ENCODE peak calls at places on chromosomes 13 and 19, in nine cellular contexts. One of them, this sample, is unnamed.

GRCh38 chr19:15280048-15280725 is 47.9 kb upstream of the EPHX3 start:
- ATAC-seq in IMR-90: no peak
- ATAC-seq in heart left ventricle: peak; percentile 84
- ATAC-seq in HepG2: no peak
- ATAC-seq in GM12878: no peak
- ATAC-seq in upper lobe of left lung: no peak
- ATAC-seq in right lobe of liver: no peak
- ATAC-seq in K562: no peak
- ATAC-seq in A549: no peak
- ATAC-seq in this sample: peak; percentile 29

GRCh38 chr13:33270906-33271538 is 14.5 kb downstream of the STARD13 start:
- ATAC-seq in GM12878: no peak
- ATAC-seq in upper lobe of left lung: no peak
- ATAC-seq in IMR-90: peak; percentile 55
- ATAC-seq in right lobe of liver: peak; percentile 20
- ATAC-seq in HepG2: no peak
- ATAC-seq in K562: no peak
- ATAC-seq in A549: no peak
- ATAC-seq in heart left ventricle: peak; percentile 61
- ATAC-seq in this sample: peak; percentile 66

GRCh38 chr13:93561553-93561952 is 334.9 kb downstream of the GPC6 start:
- ATAC-seq in GM12878: no peak
- ATAC-seq in heart left ventricle: no peak
- ATAC-seq in K562: no peak
- ATAC-seq in upper lobe of left lung: no peak
- ATAC-seq in A549: no peak
- ATAC-seq in right lobe of liver: no peak
- ATAC-seq in IMR-90: no peak
- ATAC-seq in HepG2: no peak
- ATAC-seq in this sample: no peak

GRCh38 chr13:32426981-32427851 is 714 bp downstream of the N4BP2L1 start:
- ATAC-seq in right lobe of liver: peak; percentile 39
- ATAC-seq in A549: peak; percentile 58
- ATAC-seq in IMR-90: peak; percentile 64
- ATAC-seq in upper lobe of left lung: peak; percentile 48
- ATAC-seq in GM12878: peak; percentile 42
- ATAC-seq in K562: no peak
- ATAC-seq in HepG2: peak; percentile 29
- ATAC-seq in heart left ventricle: peak; percentile 48
- ATAC-seq in this sample: peak; percentile 44

GRCh38 chr13:43608400-43609137 is 178.2 kb downstream of the ENOX1 start:
- ATAC-seq in A549: no peak
- ATAC-seq in K562: no peak
- ATAC-seq in IMR-90: no peak
- ATAC-seq in right lobe of liver: no peak
- ATAC-seq in upper lobe of left lung: no peak
- ATAC-seq in heart left ventricle: peak; percentile 97
- ATAC-seq in HepG2: no peak
- ATAC-seq in GM12878: no peak
- ATAC-seq in this sample: no peak

GRCh38 chr19:32289566-32290210 is 55.7 kb upstream of the ZNF507 start:
- ATAC-seq in HepG2: no peak
- ATAC-seq in K562: no peak
- ATAC-seq in heart left ventricle: no peak
- ATAC-seq in IMR-90: no peak
- ATAC-seq in upper lobe of left lung: no peak
- ATAC-seq in right lobe of liver: no peak
- ATAC-seq in GM12878: no peak
- ATAC-seq in A549: no peak
- ATAC-seq in this sample: no peak

GRCh38 chr19:2251577-2252480 is 2.7 kb downstream of the AMH start:
- ATAC-seq in GM12878: no peak
- ATAC-seq in upper lobe of left lung: peak; percentile 1
- ATAC-seq in IMR-90: no peak
- ATAC-seq in right lobe of liver: no peak
- ATAC-seq in K562: no peak
- ATAC-seq in HepG2: peak; percentile 34
- ATAC-seq in A549: no peak
- ATAC-seq in heart left ventricle: no peak
- ATAC-seq in this sample: no peak

GRCh38 chr19:3944018-3944721 is 11.3 kb downstream of the NMRK2 start:
- ATAC-seq in heart left ventricle: no peak
- ATAC-seq in right lobe of liver: no peak
- ATAC-seq in upper lobe of left lung: no peak
- ATAC-seq in A549: no peak
- ATAC-seq in GM12878: no peak
- ATAC-seq in IMR-90: no peak
- ATAC-seq in K562: no peak
- ATAC-seq in HepG2: no peak
- ATAC-seq in this sample: no peak

GRCh38 chr19:1746401-1747284 is 6.7 kb upstream of the ONECUT3 start:
- ATAC-seq in right lobe of liver: no peak
- ATAC-seq in A549: peak; percentile 83
- ATAC-seq in IMR-90: peak; percentile 40
- ATAC-seq in HepG2: peak; percentile 50
- ATAC-seq in heart left ventricle: no peak
- ATAC-seq in K562: peak; percentile 24
- ATAC-seq in upper lobe of left lung: no peak
- ATAC-seq in GM12878: peak; percentile 33
- ATAC-seq in this sample: no peak

GRCh38 chr13:46160474-46161066 is 21.4 kb downstream of the LCP1 start:
- ATAC-seq in HepG2: peak; percentile 64
- ATAC-seq in K562: peak; percentile 81
- ATAC-seq in upper lobe of left lung: peak; percentile 82
- ATAC-seq in IMR-90: peak; percentile 78
- ATAC-seq in A549: peak; percentile 81
- ATAC-seq in heart left ventricle: peak; percentile 64
- ATAC-seq in GM12878: peak; percentile 54
- ATAC-seq in right lobe of liver: peak; percentile 85
- ATAC-seq in this sample: no peak

GRCh38 chr13:47397739-47398138 is 500.9 kb upstream of the HTR2A start:
- ATAC-seq in A549: no peak
- ATAC-seq in K562: no peak
- ATAC-seq in GM12878: no peak
- ATAC-seq in heart left ventricle: no peak
- ATAC-seq in right lobe of liver: no peak
- ATAC-seq in IMR-90: peak; percentile 79
- ATAC-seq in HepG2: no peak
- ATAC-seq in upper lobe of left lung: no peak
- ATAC-seq in this sample: no peak

GRCh38 chr13:48595330-48596127 is 58.2 kb upstream of the CYSLTR2 start:
- ATAC-seq in HepG2: peak; percentile 94
- ATAC-seq in upper lobe of left lung: peak; percentile 90
- ATAC-seq in A549: peak; percentile 89
- ATAC-seq in IMR-90: peak; percentile 93
- ATAC-seq in right lobe of liver: peak; percentile 99
- ATAC-seq in GM12878: peak; percentile 88
- ATAC-seq in K562: peak; percentile 79
- ATAC-seq in heart left ventricle: peak; percentile 94
- ATAC-seq in this sample: peak; percentile 55

GRCh38 chr13:111005808-111006494 is 91.1 kb upstream of the ANKRD10 start:
- ATAC-seq in A549: no peak
- ATAC-seq in upper lobe of left lung: peak; percentile 65
- ATAC-seq in HepG2: no peak
- ATAC-seq in GM12878: no peak
- ATAC-seq in IMR-90: peak; percentile 56
- ATAC-seq in right lobe of liver: peak; percentile 74
- ATAC-seq in heart left ventricle: peak; percentile 76
- ATAC-seq in K562: peak; percentile 39
- ATAC-seq in this sample: peak; percentile 59

DNA sequence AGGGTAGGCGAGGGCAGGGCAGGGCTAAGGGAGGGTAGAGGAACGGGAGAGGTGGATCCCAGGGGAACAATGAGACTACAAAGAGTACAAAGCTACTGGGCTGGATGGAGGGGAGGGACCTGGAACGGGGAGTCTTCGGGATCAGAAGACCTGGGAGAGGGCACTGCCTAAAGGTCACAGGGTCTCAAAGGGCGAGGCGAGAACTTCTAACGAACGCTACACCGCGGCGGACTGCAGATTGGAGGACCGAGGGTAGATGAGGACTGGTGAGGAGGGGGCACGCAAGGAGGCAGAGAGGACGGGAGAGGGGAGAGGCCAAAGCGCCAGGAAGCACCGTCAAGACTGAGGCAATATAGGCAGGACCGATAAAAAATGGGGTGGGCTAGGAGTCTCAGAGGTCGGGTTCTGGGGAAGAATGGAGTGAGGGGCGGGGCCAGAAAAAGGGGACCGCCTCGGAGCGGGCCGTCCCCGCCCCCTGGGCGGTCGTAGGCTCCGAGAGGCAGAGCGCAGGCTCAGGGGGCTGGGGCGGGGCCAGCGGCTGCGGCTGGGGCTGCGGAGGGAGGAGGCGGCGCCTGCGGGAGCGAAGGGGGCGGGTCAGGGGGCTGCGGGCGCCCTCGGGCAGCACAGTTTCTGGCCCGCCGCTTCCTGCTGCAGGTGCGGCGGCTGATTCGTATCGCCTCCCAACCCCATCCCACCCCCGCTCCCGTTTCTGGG is 1.3 kb upstream of the KCNC3 start:
- ATAC-seq in HepG2: peak; percentile 66
- ATAC-seq in A549: peak; percentile 74
- ATAC-seq in IMR-90: peak; percentile 33
- ATAC-seq in right lobe of liver: peak; percentile 47
- ATAC-seq in K562: peak; percentile 77
- ATAC-seq in heart left ventricle: peak; percentile 52
- ATAC-seq in GM12878: peak; percentile 71
- ATAC-seq in upper lobe of left lung: peak; percentile 61
- ATAC-seq in this sample: peak; percentile 30
- TF ChIP-seq POLR2A in HepG2: peak; percentile 69
- TF ChIP-seq POLR2A in A549: peak; percentile 25
- TF ChIP-seq POLR2A in IMR-90: no peak
- TF ChIP-seq POLR2A in right lobe of liver: no peak
- TF ChIP-seq POLR2A in K562: peak; percentile 55
- TF ChIP-seq POLR2A in heart left ventricle: no peak
- TF ChIP-seq POLR2A in GM12878: peak; percentile 58
- TF ChIP-seq POLR2A in upper lobe of left lung: no peak
- TF ChIP-seq POLR2A in this sample: no peak

GRCh38 chr19:7632340-7633203 is 947 bp downstream of the PCP2 start:
- ATAC-seq in A549: no peak
- ATAC-seq in IMR-90: no peak
- ATAC-seq in HepG2: no peak
- ATAC-seq in heart left ventricle: no peak
- ATAC-seq in upper lobe of left lung: no peak
- ATAC-seq in K562: no peak
- ATAC-seq in GM12878: no peak
- ATAC-seq in right lobe of liver: no peak
- ATAC-seq in this sample: no peak

GRCh38 chr19:7631577-7631976 is 1.9 kb downstream of the PCP2 start:
- ATAC-seq in upper lobe of left lung: no peak
- ATAC-seq in IMR-90: no peak
- ATAC-seq in A549: no peak
- ATAC-seq in K562: no peak
- ATAC-seq in right lobe of liver: no peak
- ATAC-seq in HepG2: no peak
- ATAC-seq in heart left ventricle: no peak
- ATAC-seq in GM12878: no peak
- ATAC-seq in this sample: no peak

GRCh38 chr19:7628589-7629311 is 595 bp downstream of the XAB2 start:
- ATAC-seq in HepG2: peak; percentile 55
- ATAC-seq in upper lobe of left lung: no peak
- ATAC-seq in A549: no peak
- ATAC-seq in right lobe of liver: no peak
- ATAC-seq in GM12878: no peak
- ATAC-seq in heart left ventricle: no peak
- ATAC-seq in IMR-90: no peak
- ATAC-seq in K562: no peak
- ATAC-seq in this sample: no peak

GRCh38 chr19:7627166-7627565 is 2.2 kb downstream of the XAB2 start:
- ATAC-seq in A549: no peak
- ATAC-seq in IMR-90: no peak
- ATAC-seq in HepG2: no peak
- ATAC-seq in heart left ventricle: no peak
- ATAC-seq in upper lobe of left lung: no peak
- ATAC-seq in K562: no peak
- ATAC-seq in right lobe of liver: no peak
- ATAC-seq in GM12878: no peak
- ATAC-seq in this sample: no peak

GRCh38 chr19:7629347-7630054 is at the start of the genes PET100 and XAB2:
- ATAC-seq in upper lobe of left lung: peak; percentile 96
- ATAC-seq in IMR-90: peak; percentile 97
- ATAC-seq in heart left ventricle: peak; percentile 98
- ATAC-seq in right lobe of liver: peak; percentile 97
- ATAC-seq in K562: peak; percentile 99
- ATAC-seq in GM12878: peak; percentile 100
- ATAC-seq in HepG2: peak; percentile 92
- ATAC-seq in A549: peak; percentile 98
- ATAC-seq in this sample: peak; percentile 99
- TF ChIP-seq POLR2A in upper lobe of left lung: peak; percentile 66
- TF ChIP-seq POLR2A in IMR-90: peak; percentile 89
- TF ChIP-seq POLR2A in heart left ventricle: no peak
- TF ChIP-seq POLR2A in right lobe of liver: no peak
- TF ChIP-seq POLR2A in K562: peak; percentile 84
- TF ChIP-seq POLR2A in GM12878: peak; percentile 83
- TF ChIP-seq POLR2A in HepG2: peak; percentile 69
- TF ChIP-seq POLR2A in A549: peak; percentile 39
- TF ChIP-seq POLR2A in this sample: no peak

DNA sequence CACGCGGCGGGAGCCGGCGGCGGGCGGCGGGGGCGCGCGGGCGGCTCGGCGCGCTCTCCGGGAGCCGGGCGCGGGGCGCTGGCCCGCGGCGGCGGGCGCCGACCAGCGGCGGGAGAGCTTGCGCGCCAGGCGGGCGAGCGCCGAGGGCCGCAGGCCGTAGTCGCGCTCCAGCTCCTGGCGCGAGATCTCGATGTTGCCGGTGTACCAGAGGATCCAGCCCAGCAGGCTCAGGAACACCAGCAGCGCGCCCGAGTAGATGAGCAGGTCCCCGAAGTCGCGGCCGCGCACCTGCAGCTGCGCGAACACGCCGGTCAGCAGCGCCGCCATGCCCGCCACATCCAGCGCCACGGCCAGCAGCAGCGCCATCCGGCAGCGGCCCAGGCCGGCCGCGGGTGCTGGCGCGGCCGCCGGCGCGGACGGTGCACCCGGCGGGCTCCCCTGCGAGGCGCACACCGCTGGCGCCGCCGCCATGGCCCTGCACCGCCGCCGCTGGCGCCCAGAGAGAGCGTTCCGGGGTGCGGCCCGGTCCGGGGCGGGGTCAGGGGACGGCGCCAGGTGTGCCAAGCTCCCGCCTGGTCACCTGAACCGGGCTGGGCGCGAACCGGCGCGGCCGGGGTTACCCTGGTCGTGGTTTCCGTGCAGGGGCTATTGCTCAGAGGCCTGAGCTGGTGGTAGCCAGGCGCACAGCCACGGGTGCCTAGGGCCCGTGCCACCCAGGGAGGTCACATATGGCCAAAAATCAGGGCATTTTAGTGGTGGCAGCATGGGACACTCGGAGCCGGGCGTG is at the start of gene TMEM238:
- ATAC-seq in IMR-90: peak; percentile 43
- ATAC-seq in right lobe of liver: peak; percentile 27
- ATAC-seq in upper lobe of left lung: peak; percentile 27
- ATAC-seq in GM12878: peak; percentile 19
- ATAC-seq in heart left ventricle: peak; percentile 4
- ATAC-seq in K562: peak; percentile 35
- ATAC-seq in A549: peak; percentile 12
- ATAC-seq in HepG2: no peak
- ATAC-seq in this sample: peak; percentile 29
- TF ChIP-seq POLR2A in IMR-90: peak; percentile 24
- TF ChIP-seq POLR2A in right lobe of liver: peak; percentile 55
- TF ChIP-seq POLR2A in upper lobe of left lung: no peak
- TF ChIP-seq POLR2A in GM12878: peak; percentile 80
- TF ChIP-seq POLR2A in heart left ventricle: no peak
- TF ChIP-seq POLR2A in K562: no peak
- TF ChIP-seq POLR2A in A549: peak; percentile 25
- TF ChIP-seq POLR2A in HepG2: no peak
- TF ChIP-seq POLR2A in this sample: peak; percentile 19

GRCh38 chr19:35143231-35143715 is at the start of gene FXYD7:
- ATAC-seq in GM12878: no peak
- ATAC-seq in upper lobe of left lung: no peak
- ATAC-seq in IMR-90: no peak
- ATAC-seq in HepG2: no peak
- ATAC-seq in K562: no peak
- ATAC-seq in A549: no peak
- ATAC-seq in heart left ventricle: no peak
- ATAC-seq in right lobe of liver: no peak
- ATAC-seq in this sample: no peak
- TF ChIP-seq POLR2A in GM12878: no peak
- TF ChIP-seq POLR2A in upper lobe of left lung: no peak
- TF ChIP-seq POLR2A in IMR-90: no peak
- TF ChIP-seq POLR2A in HepG2: no peak
- TF ChIP-seq POLR2A in K562: no peak
- TF ChIP-seq POLR2A in A549: no peak
- TF ChIP-seq POLR2A in heart left ventricle: no peak
- TF ChIP-seq POLR2A in right lobe of liver: no peak
- TF ChIP-seq POLR2A in this sample: no peak